ENCODE peak calls at places on chromosomes 2 and 18, in ten cellular contexts. B, F, P, Y, D, R, M, O, Q and C are unnamed samples.

GRCh38 chr2:99608861-99609260 is 119.0 kb upstream of the REV1 start:
- DNase-seq in O (no peak), F (no peak), R (no peak), Q (no peak), D (no peak), P (no peak), M (no peak), B (no peak), Y (no peak), C (no peak)

GRCh38 chr18:70227438-70227837 is 22.0 kb upstream of the RTTN start:
- DNase-seq in Q (no peak), B (no peak), D (no peak), F (no peak), P (no peak), M (no peak), O (no peak), R (no peak), Y (no peak), C (no peak)

GRCh38 chr2:46876741-46877384 is 38.7 kb downstream of the MCFD2 start:
- DNase-seq in O (no peak), R (no peak), F (peak; percentile 37), P (no peak), Y (no peak), B (no peak), M (peak; percentile 46), Q (peak; percentile 56), D (peak; percentile 32), C (peak; percentile 14)

GRCh38 chr18:79637181-79637920 is 42.3 kb upstream of the CTDP1 start:
- DNase-seq in R (peak; percentile 72), B (peak; percentile 51), Q (no peak), O (no peak), P (no peak), F (no peak), M (no peak), Y (no peak), D (no peak), C (no peak)

GRCh38 chr2:227473019-227473461 is 1.1 kb downstream of the AGFG1 start:
- DNase-seq in Q (no peak), F (no peak), M (no peak), D (no peak), B (no peak), Y (no peak), R (no peak), O (no peak), P (no peak), C (no peak)

GRCh38 chr18:11859903-11860407 is 8.7 kb downstream of the CHMP1B start:
- DNase-seq in P (no peak), O (no peak), M (peak; percentile 45), D (peak; percentile 38), Y (no peak), Q (no peak), R (peak; percentile 50), F (no peak), B (no peak), C (no peak)

GRCh38 chr2:226045090-226045489 is 645.6 kb downstream of the NYAP2 start:
- DNase-seq in Q (no peak), D (no peak), P (no peak), M (no peak), Y (no peak), F (no peak), R (no peak), O (no peak), B (no peak), C (no peak)

GRCh38 chr2:65300772-65301711 is 73.4 kb downstream of the ACTR2 start:
- DNase-seq in P (peak; percentile 75), R (peak; percentile 78), M (no peak), Y (peak; percentile 74), F (peak; percentile 70), O (peak; percentile 65), D (peak; percentile 24), Q (no peak), B (no peak), C (peak; percentile 47)

GRCh38 chr2:74597456-74597855 is 42.9 kb downstream of the DOK1 start:
- DNase-seq in D (no peak), O (no peak), P (no peak), B (no peak), F (no peak), Y (no peak), R (no peak), Q (no peak), M (no peak), C (no peak)

GRCh38 chr2:109380502-109381326 is 233.1 kb downstream of the SEPTIN10 start:
- DNase-seq in R (peak; percentile 22), Q (peak; percentile 25), M (no peak), O (no peak), B (peak; percentile 12), D (peak; percentile 3), Y (no peak), F (peak; percentile 13), P (no peak), C (no peak)

GRCh38 chr2:77102927-77103326 is 419.2 kb downstream of the LRRTM4 start:
- DNase-seq in Q (no peak), M (no peak), F (no peak), P (no peak), D (no peak), B (no peak), R (no peak), Y (no peak), O (no peak), C (no peak)

GRCh38 chr2:119223521-119224390 is at the start of gene STEAP3:
- DNase-seq in Y (no peak), F (peak; percentile 93), M (peak; percentile 84), Q (peak; percentile 97), O (peak; percentile 82), R (peak; percentile 95), B (peak; percentile 90), P (no peak), D (peak; percentile 86), C (peak; percentile 91)

DNA sequence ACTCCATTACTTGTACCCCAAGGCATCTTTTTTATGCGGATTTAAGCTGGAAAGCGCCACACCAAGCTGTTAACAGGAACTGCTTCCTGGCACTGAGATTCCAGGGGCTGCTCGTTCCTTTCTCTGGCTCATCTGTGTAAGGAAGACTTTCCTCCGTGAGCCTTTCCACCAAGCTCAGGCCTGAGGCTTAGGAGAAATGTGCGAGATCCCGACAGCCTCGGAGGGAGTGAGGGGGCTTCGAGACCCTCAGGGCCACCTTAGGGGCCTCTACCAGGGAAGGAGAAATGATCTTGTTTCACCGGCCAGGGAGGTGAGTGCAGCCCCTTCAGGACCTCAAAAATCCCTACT is 17.1 kb downstream of the B3GNT7 start:
- DNase-seq in F (no peak), M (no peak), R (no peak), Y (no peak), O (no peak), D (no peak), B (no peak), P (no peak), Q (no peak), C (no peak)
- TF ChIP-seq CTCF in F (no peak), M (no peak), R (peak; percentile 28), Y (no peak), O (peak; percentile 15), D (no peak), B (no peak), P (no peak), Q (no peak), C (no peak)

DNA sequence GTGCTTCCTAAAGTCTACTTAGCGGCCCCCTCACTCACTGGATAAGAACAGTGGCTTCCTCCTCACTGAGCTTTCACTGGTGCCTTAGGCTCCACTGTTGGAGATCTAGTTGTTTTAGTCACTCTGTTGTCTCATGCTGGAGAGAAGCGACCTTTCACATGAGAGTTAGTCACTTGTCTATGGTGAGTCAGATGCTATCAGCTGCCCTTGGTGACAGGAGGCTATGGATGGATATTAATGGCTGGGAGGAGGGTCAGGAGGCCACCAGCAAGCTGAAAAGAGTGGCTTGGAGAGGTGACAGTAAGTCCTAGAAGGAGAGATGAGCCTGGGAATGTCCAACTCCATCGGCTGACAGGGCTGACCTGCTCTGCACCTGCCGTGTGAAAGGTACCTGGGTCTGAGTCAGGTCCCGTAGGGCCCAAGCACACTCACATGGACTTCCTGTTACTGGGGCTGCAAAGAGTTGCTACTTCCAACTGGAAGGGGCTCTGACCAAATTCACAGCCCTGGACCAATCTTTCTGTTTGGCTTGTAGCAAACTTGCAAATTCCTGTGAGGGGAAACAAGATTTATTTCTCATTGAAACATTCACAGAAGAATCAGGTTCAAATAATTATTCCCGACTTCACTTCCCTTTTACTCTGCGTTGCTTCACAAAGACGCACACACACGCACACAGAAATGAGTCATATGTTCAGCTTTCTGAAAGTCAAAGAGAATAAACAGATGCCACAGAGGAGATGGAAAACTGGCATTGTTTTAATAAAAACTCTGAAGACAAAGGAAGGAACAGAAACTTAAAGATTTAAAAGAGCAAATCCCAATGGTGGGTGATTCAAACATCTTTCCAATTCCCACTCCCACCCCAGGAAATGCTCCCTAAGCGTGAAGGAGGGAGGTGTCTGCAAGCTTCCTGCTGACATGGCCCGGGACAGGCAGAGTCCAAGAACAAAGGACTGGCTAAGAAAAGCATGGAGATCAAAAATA is 203.5 kb upstream of the TWIST2 start:
- DNase-seq in D (no peak), B (no peak), Y (no peak), P (no peak), R (no peak), F (no peak), O (no peak), M (no peak), Q (no peak), C (no peak)
- H3K27ac ChIP-seq in D (peak overlapping the region; percentile 69), B (no peak overlapping the region), Y (no peak overlapping the region), P (no peak overlapping the region), R (no peak overlapping the region), F (peak overlapping the region; percentile 83), O (no peak overlapping the region), M (no peak overlapping the region), Q (no peak overlapping the region), C (no peak overlapping the region)

DNA sequence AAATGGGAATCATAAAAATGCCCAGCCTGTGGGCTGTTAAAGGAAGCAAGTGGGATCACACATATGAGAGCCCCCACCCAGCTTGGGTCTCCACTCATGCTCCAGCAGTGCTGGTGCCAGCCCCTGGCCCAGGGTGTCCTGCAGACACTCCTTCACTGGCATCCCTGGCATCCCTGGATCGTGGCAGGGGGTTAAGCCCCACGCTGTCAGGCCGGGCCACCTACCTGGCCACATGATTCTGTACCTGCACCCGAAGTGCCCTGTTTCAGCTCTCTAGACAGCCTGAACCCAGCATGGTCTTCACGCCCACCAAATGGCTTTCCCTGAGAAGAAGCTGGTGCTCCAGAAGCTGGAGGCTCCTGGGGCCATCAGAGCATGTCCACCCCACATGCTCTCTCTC is 137.4 kb downstream of the INHBB start:
- DNase-seq in F (no peak), P (no peak), M (no peak), D (no peak), B (no peak), Y (no peak), O (no peak), R (no peak), Q (peak; percentile 41), C (no peak)
- H3K27me3 ChIP-seq in F (peaks cover 8% of the 10 kb centered on the region), P (no peaks in the 10 kb centered on the region), M (no peaks in the 10 kb centered on the region), D (no peaks in the 10 kb centered on the region), B (no peaks in the 10 kb centered on the region), Y (no peaks in the 10 kb centered on the region), O (no peaks in the 10 kb centered on the region), R (peaks cover 40% of the 10 kb centered on the region), Q (no peaks in the 10 kb centered on the region), C (peaks cover 83% of the 10 kb centered on the region)

DNA sequence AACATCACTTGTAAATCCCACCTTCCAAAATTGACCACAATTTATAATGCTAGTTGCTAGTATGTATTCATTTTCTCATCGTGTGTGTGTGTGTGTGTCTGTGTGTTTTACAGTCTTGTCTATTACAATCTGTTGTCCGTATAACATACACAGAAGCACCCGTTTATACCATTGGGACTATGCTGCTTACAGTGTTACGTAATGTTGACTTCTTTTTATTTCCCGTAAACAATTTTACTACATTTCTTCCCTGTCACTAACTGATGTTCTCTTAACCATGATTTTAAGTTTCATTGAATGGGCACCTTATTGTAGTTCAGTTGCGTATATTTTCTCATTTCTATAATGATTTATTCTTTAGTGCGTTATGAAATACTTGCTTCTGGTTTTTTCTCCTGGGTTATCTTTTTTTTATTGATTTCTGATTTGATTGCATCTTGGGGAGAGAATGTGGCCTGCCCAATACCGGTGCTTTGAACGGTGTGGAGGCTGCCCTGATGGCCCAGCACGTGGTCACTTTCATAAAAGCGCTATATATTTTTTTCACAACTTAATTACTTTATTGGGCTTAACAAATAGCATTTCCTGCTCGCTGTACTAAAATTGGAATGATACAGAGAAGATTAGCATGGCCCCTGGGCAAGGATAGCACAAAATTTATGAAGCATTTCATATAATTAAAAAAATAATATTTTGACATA is 14.5 kb upstream of the ASB1 start:
- DNase-seq in O (no peak), M (no peak), F (no peak), R (no peak), P (no peak), Q (no peak), Y (no peak), B (no peak), D (peak; percentile 36), C (no peak)
- TF ChIP-seq CTCF in O (no peak), M (no peak), F (no peak), R (no peak), P (no peak), Q (no peak), Y (no peak), B (no peak), D (no peak), C (no peak)